ENCODE peak calls at places on chromosomes 2 and 18, in six cellular contexts. A, L, R, H, G and B are unnamed samples.
A peak's percentile ranks its signal among the peaks of the same experiment; 100 is the strongest.

GRCh38 chr2:188369365-188369764 is 77.7 kb downstream of the GULP1 start:
- DNase-seq in A (peak; percentile 8), L (no peak), G (no peak), H (peak; percentile 77), R (peak; percentile 44), B (peak; percentile 36)

GRCh38 chr2:221502270-221502973 is 69.7 kb downstream of the EPHA4 start:
- DNase-seq in L (no peak), H (peak; percentile 69), G (no peak), A (peak; percentile 7), R (no peak), B (no peak)

GRCh38 chr2:44801289-44801675 is 140.2 kb upstream of the SIX3 start:
- DNase-seq in L (no peak), R (no peak), H (no peak), G (no peak), A (no peak), B (peak; percentile 38)

GRCh38 chr2:149617057-149617456 is 29.5 kb upstream of the MMADHC start:
- DNase-seq in L (no peak), R (no peak), H (no peak), A (no peak), G (no peak), B (no peak)

GRCh38 chr2:54572636-54573531 is 116.8 kb downstream of the SPTBN1 start:
- DNase-seq in L (no peak), G (no peak), R (no peak), A (no peak), H (peak; percentile 71), B (no peak)

GRCh38 chr18:78418379-78418778 is 561.2 kb upstream of the SALL3 start:
- DNase-seq in R (no peak), L (no peak), G (no peak), H (no peak), A (no peak), B (no peak)

GRCh38 chr2:48568551-48568950 is 38.6 kb downstream of the STON1 start:
- DNase-seq in H (peak; percentile 88), R (no peak), A (no peak), L (no peak), G (no peak), B (no peak)

GRCh38 chr2:204665244-204665643 is 120.0 kb downstream of the PARD3B start:
- DNase-seq in A (no peak), H (peak; percentile 74), G (no peak), L (no peak), R (peak; percentile 33), B (no peak)

GRCh38 chr2:111918383-111918806 is 20.0 kb downstream of the MERTK start:
- DNase-seq in R (no peak), A (no peak), H (peak; percentile 75), G (no peak), L (no peak), B (no peak)

GRCh38 chr18:24995056-24995455 is 356.9 kb downstream of the ZNF521 start:
- DNase-seq in H (no peak), G (no peak), R (no peak), A (no peak), L (no peak), B (no peak)

GRCh38 chr2:110101280-110101844 is 14.3 kb downstream of the MALL start:
- DNase-seq in A (no peak), L (peak; percentile 94), G (peak; percentile 98), R (peak; percentile 90), H (peak; percentile 100), B (no peak)

GRCh38 chr2:12918841-12919445 is 202.2 kb downstream of the TRIB2 start:
- DNase-seq in R (no peak), A (no peak), G (peak; percentile 84), L (peak; percentile 57), H (peak; percentile 95), B (no peak)

GRCh38 chr2:137205324-137205723 is 440.0 kb downstream of the THSD7B start:
- DNase-seq in R (no peak), A (no peak), H (no peak), L (no peak), G (no peak), B (no peak)

GRCh38 chr2:38037757-38038615 is 38.0 kb downstream of the CYP1B1 start:
- DNase-seq in G (peak; percentile 56), H (peak; percentile 59), A (peak; percentile 35), R (no peak), L (peak; percentile 43), B (peak; percentile 74)

GRCh38 chr18:61335737-61336555 is 2.7 kb downstream of the CDH20 start:
- DNase-seq in A (no peak), H (no peak), L (no peak), R (no peak), G (no peak), B (no peak)

GRCh38 chr2:98514879-98515570 is 70.4 kb downstream of the INPP4A start:
- DNase-seq in G (no peak), R (no peak), H (peak; percentile 57), L (no peak), A (no peak), B (no peak)

GRCh38 chr2:130823886-130824491 is 12.7 kb upstream of the ARHGEF4 start:
- DNase-seq in A (no peak), L (no peak), H (no peak), G (no peak), R (no peak), B (peak; percentile 62)

GRCh38 chr2:230908595-230909191 is 16.3 kb downstream of the GPR55 start:
- DNase-seq in L (peak; percentile 18), A (peak; percentile 31), R (peak; percentile 72), G (no peak), H (peak; percentile 85), B (no peak)

GRCh38 chr2:67503066-67503795 is 106.1 kb downstream of the ETAA1 start:
- DNase-seq in L (no peak), R (peak; percentile 77), G (no peak), H (peak; percentile 96), A (no peak), B (no peak)

GRCh38 chr2:175490306-175490705 is 308.8 kb upstream of the ATP5MC3 start:
- DNase-seq in G (no peak), A (no peak), H (no peak), L (no peak), R (no peak), B (no peak)
- TF ChIP-seq CTCF in G (no peak), A (no peak), H (no peak), L (no peak), R (no peak), B (no peak)

DNA sequence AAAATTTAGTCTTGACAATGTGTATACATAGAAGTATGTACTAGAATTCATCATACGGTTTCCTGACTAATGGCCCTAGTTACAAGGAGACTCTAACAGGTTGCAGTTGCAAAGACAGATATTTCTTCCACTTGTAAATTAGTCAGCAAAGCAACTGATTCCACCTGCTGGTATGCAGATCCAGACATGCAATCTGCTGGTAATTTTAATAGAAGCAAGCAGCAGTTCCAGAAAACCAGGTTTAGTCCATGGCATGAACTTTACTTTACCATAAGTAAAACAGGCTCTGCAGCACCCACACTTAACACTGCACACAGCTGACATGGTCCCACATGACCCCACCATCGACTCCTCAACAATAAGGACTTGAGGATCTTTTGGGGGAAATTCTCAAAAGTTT is 110.9 kb upstream of the SP3 start:
- DNase-seq in L (no peak), G (no peak), R (peak; percentile 21), H (no peak), A (no peak), B (no peak)
- TF ChIP-seq CTCF in L (no peak), G (no peak), R (no peak), H (no peak), A (no peak), B (no peak)

GRCh38 chr2:160085662-160086061 is 23.2 kb upstream of the PLA2R1 start:
- DNase-seq in R (no peak), A (no peak), H (no peak), G (no peak), L (no peak), B (no peak)

GRCh38 chr2:160091381-160091780 is 29.0 kb upstream of the PLA2R1 start:
- DNase-seq in R (peak; percentile 92), A (no peak), H (peak; percentile 68), L (no peak), G (no peak), B (no peak)

GRCh38 chr2:160092445-160092844 is 30.0 kb upstream of the PLA2R1 start:
- DNase-seq in G (no peak), A (no peak), H (no peak), R (no peak), L (no peak), B (no peak)

DNA sequence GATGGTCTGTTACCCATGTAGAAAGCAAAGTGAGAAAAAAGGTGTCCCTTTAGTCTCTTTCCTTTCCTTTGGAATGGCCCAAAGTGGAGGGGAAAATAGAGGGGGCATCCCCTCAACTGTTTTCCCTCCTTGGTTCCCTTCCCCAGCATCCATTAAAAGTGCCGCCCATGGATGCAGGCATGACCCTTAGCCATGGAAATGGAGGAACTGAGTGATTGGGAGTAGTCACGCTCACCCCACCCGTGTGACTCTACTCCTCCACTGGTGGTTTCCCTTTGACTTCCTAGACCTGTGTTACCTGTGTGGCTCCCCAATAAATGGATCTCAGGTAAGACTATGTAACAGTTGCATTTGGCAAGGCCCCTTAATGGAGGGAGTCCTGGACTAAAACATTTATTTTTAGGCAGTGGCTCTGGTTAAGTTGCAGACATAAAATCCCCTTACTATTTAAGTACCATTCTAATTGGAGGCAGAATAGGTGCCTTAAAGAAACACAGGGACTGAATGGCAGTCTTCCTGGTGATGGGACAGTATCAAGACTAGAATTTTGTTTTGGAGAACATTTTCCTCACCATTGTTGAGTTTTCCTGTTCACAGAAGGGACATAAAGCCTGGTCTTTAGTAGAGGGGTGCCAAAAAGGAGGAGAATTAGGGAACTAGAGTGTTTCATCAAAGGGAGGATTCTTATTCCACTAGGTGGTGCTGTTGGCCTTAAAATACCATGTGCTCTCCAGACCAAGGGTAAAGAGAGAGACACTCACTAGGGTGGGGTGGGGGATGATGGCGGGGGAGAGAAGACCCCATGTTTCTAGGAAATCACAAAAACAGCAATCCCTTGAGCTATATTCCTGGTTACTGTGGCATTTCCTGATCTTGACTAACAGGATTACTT is 25.7 kb upstream of the PLA2R1 start:
- DNase-seq in L (no peak), A (peak; percentile 12), H (peak; percentile 49), R (no peak), G (no peak), B (no peak)
- TF ChIP-seq CTCF in L (no peak), A (no peak), H (peak; percentile 35), R (no peak), G (no peak), B (peak; percentile 22)

DNA sequence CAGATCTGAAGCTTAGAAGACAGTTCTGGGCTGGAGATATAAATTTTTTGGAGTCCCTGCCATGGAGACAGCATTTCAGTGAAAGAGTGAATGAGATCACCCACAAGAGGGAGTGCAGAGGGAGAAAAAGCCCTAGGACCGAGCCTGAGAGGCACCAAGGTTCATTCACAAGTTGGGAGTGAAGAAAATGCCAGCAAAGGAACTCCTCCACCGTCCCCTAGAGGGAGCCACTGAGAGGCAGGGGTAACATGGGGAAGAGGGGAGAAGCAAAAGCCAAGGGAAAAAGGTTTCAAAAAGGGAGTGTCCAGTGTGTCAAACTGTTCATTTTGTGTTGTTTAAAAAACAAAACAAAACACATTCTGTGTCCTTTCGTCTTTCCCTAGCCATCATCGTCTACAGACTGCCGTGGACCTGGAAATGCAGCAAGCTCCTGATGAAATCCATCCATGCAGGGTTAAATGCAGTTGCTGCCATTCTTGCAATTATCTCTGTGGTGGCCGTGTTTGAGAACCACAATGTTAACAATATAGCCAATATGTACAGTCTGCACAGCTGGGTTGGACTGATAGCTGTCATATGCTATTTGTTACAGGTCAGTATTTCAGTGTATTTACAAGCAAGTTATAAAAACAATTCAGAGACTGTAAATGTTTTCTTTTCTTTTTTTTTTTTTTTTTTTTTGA is 19.1 kb downstream of the CYBRD1 start:
- DNase-seq in L (no peak), R (no peak), H (no peak), A (no peak), G (no peak), B (no peak)
- TF ChIP-seq CTCF in L (no peak), R (peak; percentile 27), H (peak; percentile 46), A (peak; percentile 25), G (no peak), B (peak; percentile 26)

GRCh38 chr18:74654637-74655036 is 57.0 kb downstream of the ZNF407 start:
- DNase-seq in L (no peak), H (peak; percentile 58), G (no peak), A (no peak), R (no peak), B (no peak)
- TF ChIP-seq CTCF in L (peak; percentile 28), H (peak; percentile 29), G (no peak), A (no peak), R (peak; percentile 45), B (no peak)